ENCODE peak calls at places on chromosome 6, in four cellular contexts. One of them, this sample, is unnamed.
A peak's percentile ranks its signal among the peaks of the same experiment; 100 is the strongest.

GRCh38 chr6:117829594-117830319 is 77.3 kb upstream of the SLC35F1 start:
- DNase-seq in fibroblast of mammary gland: peak; percentile 38
- DNase-seq in Panc1: no peak
- DNase-seq in GM12865: peak; percentile 47
- DNase-seq in this sample: no peak

GRCh38 chr6:67629268-67629667 is 1005.8 kb upstream of the ADGRB3 start:
- DNase-seq in Panc1: no peak
- DNase-seq in fibroblast of mammary gland: peak; percentile 80
- DNase-seq in GM12865: no peak
- DNase-seq in this sample: no peak

GRCh38 chr6:138970856-138971425 is 17.1 kb downstream of the REPS1 start:
- DNase-seq in Panc1: peak; percentile 68
- DNase-seq in fibroblast of mammary gland: peak; percentile 99
- DNase-seq in GM12865: peak; percentile 25
- DNase-seq in this sample: peak; percentile 88

GRCh38 chr6:53814353-53814752 is 19.5 kb downstream of the LRRC1 start:
- DNase-seq in GM12865: no peak
- DNase-seq in fibroblast of mammary gland: no peak
- DNase-seq in Panc1: no peak
- DNase-seq in this sample: no peak

GRCh38 chr6:87654117-87654516 is 47.9 kb downstream of the AKIRIN2 start:
- DNase-seq in Panc1: no peak
- DNase-seq in fibroblast of mammary gland: no peak
- DNase-seq in GM12865: no peak
- DNase-seq in this sample: no peak

GRCh38 chr6:44983467-44984365 is 344.4 kb upstream of the RUNX2 start:
- DNase-seq in Panc1: no peak
- DNase-seq in fibroblast of mammary gland: no peak
- DNase-seq in GM12865: no peak
- DNase-seq in this sample: no peak

GRCh38 chr6:92352130-92352529 is 1067.2 kb downstream of the EPHA7 start:
- DNase-seq in Panc1: no peak
- DNase-seq in GM12865: no peak
- DNase-seq in fibroblast of mammary gland: no peak
- DNase-seq in this sample: no peak

GRCh38 chr6:14211596-14211961 is 94.0 kb downstream of the CD83 start:
- DNase-seq in fibroblast of mammary gland: peak; percentile 42
- DNase-seq in Panc1: no peak
- DNase-seq in GM12865: peak; percentile 42
- DNase-seq in this sample: no peak

GRCh38 chr6:128233501-128233900 is 286.9 kb downstream of the PTPRK start:
- DNase-seq in fibroblast of mammary gland: no peak
- DNase-seq in Panc1: no peak
- DNase-seq in GM12865: no peak
- DNase-seq in this sample: no peak

GRCh38 chr6:148890605-148891004 is 143.8 kb downstream of the UST start:
- DNase-seq in Panc1: no peak
- DNase-seq in GM12865: no peak
- DNase-seq in fibroblast of mammary gland: peak; percentile 10
- DNase-seq in this sample: no peak

GRCh38 chr6:169167581-169168301 is 85.9 kb downstream of the THBS2 start:
- DNase-seq in Panc1: no peak
- DNase-seq in fibroblast of mammary gland: peak; percentile 96
- DNase-seq in GM12865: no peak
- DNase-seq in this sample: no peak

GRCh38 chr6:33014841-33015634 is 5.6 kb upstream of the HLA-DOA start:
- DNase-seq in GM12865: peak; percentile 93
- DNase-seq in fibroblast of mammary gland: peak; percentile 86
- DNase-seq in Panc1: peak; percentile 62
- DNase-seq in this sample: peak; percentile 50

GRCh38 chr6:11692451-11693376 is 85.9 kb downstream of the ADTRP start:
- DNase-seq in GM12865: no peak
- DNase-seq in Panc1: no peak
- DNase-seq in fibroblast of mammary gland: no peak
- DNase-seq in this sample: no peak

GRCh38 chr6:16319813-16320532 is 81.6 kb downstream of the GMPR start:
- DNase-seq in fibroblast of mammary gland: peak; percentile 96
- DNase-seq in Panc1: peak; percentile 64
- DNase-seq in GM12865: peak; percentile 72
- DNase-seq in this sample: no peak

GRCh38 chr6:167737205-167737830 is 89.4 kb upstream of the AFDN start:
- DNase-seq in fibroblast of mammary gland: no peak
- DNase-seq in Panc1: no peak
- DNase-seq in GM12865: no peak
- DNase-seq in this sample: no peak

GRCh38 chr6:40164345-40164755 is 230.1 kb upstream of the MOCS1 start:
- DNase-seq in fibroblast of mammary gland: peak; percentile 87
- DNase-seq in Panc1: no peak
- DNase-seq in GM12865: no peak
- DNase-seq in this sample: no peak

GRCh38 chr6:100240798-100241197 is 223.9 kb downstream of the SIM1 start:
- DNase-seq in fibroblast of mammary gland: no peak
- DNase-seq in Panc1: no peak
- DNase-seq in GM12865: no peak
- DNase-seq in this sample: no peak

GRCh38 chr6:148890091-148890490 is 143.3 kb downstream of the UST start:
- DNase-seq in fibroblast of mammary gland: peak; percentile 6
- DNase-seq in GM12865: no peak
- DNase-seq in Panc1: no peak
- DNase-seq in this sample: no peak

GRCh38 chr6:33049323-33049722 is 24.1 kb downstream of the HLA-DPA1 start:
- DNase-seq in Panc1: no peak
- DNase-seq in GM12865: peak; percentile 61
- DNase-seq in fibroblast of mammary gland: peak; percentile 2
- DNase-seq in this sample: no peak

GRCh38 chr6:169441292-169441691 is 187.6 kb upstream of the THBS2 start:
- DNase-seq in Panc1: no peak
- DNase-seq in fibroblast of mammary gland: no peak
- DNase-seq in GM12865: no peak
- DNase-seq in this sample: no peak

GRCh38 chr6:142861711-142862110 is 83.3 kb downstream of the HIVEP2 start:
- DNase-seq in GM12865: no peak
- DNase-seq in fibroblast of mammary gland: no peak
- DNase-seq in Panc1: no peak
- DNase-seq in this sample: no peak

GRCh38 chr6:130162421-130162820 is 60.3 kb downstream of the SAMD3 start:
- DNase-seq in Panc1: no peak
- DNase-seq in fibroblast of mammary gland: peak; percentile 20
- DNase-seq in GM12865: no peak
- DNase-seq in this sample: no peak

GRCh38 chr6:134911532-134911931 is 38.4 kb downstream of the ALDH8A1 start:
- DNase-seq in Panc1: no peak
- DNase-seq in fibroblast of mammary gland: peak; percentile 94
- DNase-seq in GM12865: no peak
- DNase-seq in this sample: peak; percentile 72

GRCh38 chr6:11323666-11324452 is 91.4 kb upstream of the NEDD9 start:
- DNase-seq in GM12865: peak; percentile 83
- DNase-seq in Panc1: no peak
- DNase-seq in fibroblast of mammary gland: no peak
- DNase-seq in this sample: no peak

GRCh38 chr6:115485400-115485799 is 575.3 kb downstream of the FRK start:
- DNase-seq in fibroblast of mammary gland: no peak
- DNase-seq in GM12865: no peak
- DNase-seq in Panc1: no peak
- DNase-seq in this sample: no peak

GRCh38 chr6:161418458-161418945 is 144.6 kb upstream of the AGPAT4 start:
- DNase-seq in Panc1: peak; percentile 43
- DNase-seq in fibroblast of mammary gland: peak; percentile 93
- DNase-seq in GM12865: peak; percentile 76
- DNase-seq in this sample: no peak

GRCh38 chr6:1144842-1145755 is 166.8 kb upstream of the FOXQ1 start:
- DNase-seq in GM12865: no peak
- DNase-seq in Panc1: no peak
- DNase-seq in fibroblast of mammary gland: peak; percentile 64
- DNase-seq in this sample: no peak

DNA sequence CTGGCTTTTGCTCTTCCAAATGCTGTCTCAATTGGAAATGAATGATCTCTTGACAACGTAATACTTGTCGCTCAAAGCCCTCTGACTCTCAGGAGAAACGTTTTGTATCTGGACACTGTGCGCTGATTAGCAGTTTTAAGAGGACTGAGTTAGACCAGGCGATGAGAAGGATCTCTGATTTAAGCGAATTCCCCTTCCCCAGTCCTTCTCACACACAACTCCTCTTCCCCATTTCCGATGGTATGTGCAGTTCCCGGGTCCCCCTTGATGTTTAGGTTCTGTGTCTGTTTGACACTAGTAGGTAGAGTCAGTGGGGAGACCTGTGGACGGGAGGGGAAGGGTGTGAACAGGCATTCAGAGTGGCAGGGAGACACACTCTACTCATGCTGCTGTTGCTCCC is 2.5 kb downstream of the ZDHHC14 start:
- DNase-seq in fibroblast of mammary gland: no peak
- DNase-seq in Panc1: no peak
- DNase-seq in GM12865: no peak
- DNase-seq in this sample: no peak
- H3K4me3 ChIP-seq in fibroblast of mammary gland: no peak overlapping the region
- H3K4me3 ChIP-seq in Panc1: peak overlapping the region; percentile 88
- H3K4me3 ChIP-seq in GM12865: peak overlapping the region; percentile 70
- H3K4me3 ChIP-seq in this sample: peak overlapping the region; percentile 95

DNA sequence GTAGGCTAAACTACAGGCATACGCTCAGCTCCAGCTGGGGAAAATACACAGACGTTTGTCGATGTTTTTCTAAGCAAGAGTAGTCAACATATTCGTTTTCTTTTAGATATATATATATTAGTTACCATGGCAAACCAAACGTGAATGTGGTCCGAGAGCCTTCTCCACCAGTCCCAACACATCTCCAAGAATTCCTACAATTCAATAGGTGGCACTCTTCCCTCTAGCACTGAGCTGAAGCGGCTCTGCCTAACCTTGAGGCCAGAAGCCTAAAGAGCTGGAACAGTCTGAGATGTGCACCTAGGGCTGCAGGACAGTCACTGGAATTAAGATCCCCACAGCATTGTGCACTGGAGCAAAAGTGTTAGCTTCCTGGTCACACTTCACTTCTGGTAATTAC is 70.3 kb upstream of the BEND3 start:
- DNase-seq in fibroblast of mammary gland: peak; percentile 31
- DNase-seq in GM12865: no peak
- DNase-seq in Panc1: no peak
- DNase-seq in this sample: peak; percentile 1
- TF ChIP-seq CTCF in fibroblast of mammary gland: peak; percentile 25
- TF ChIP-seq CTCF in GM12865: no peak
- TF ChIP-seq CTCF in Panc1: peak; percentile 71
- TF ChIP-seq CTCF in this sample: peak; percentile 46

GRCh38 chr6:3752538-3753227 is 1.2 kb upstream of the PXDC1 start:
- DNase-seq in GM12865: no peak
- DNase-seq in fibroblast of mammary gland: no peak
- DNase-seq in Panc1: no peak
- DNase-seq in this sample: no peak
- H3K4me3 ChIP-seq in GM12865: peak overlapping the region; percentile 37
- H3K4me3 ChIP-seq in fibroblast of mammary gland: peak overlapping the region; percentile 57
- H3K4me3 ChIP-seq in Panc1: peak overlapping the region; percentile 66
- H3K4me3 ChIP-seq in this sample: peak overlapping the region; percentile 72

GRCh38 chr6:158853072-158853871 is 34.1 kb upstream of the EZR start:
- DNase-seq in Panc1: peak; percentile 88
- DNase-seq in GM12865: peak; percentile 86
- DNase-seq in fibroblast of mammary gland: peak; percentile 78
- DNase-seq in this sample: peak; percentile 93

GRCh38 chr6:158852312-158853071 is 33.3 kb upstream of the EZR start:
- DNase-seq in GM12865: no peak
- DNase-seq in fibroblast of mammary gland: no peak
- DNase-seq in Panc1: no peak
- DNase-seq in this sample: no peak

GRCh38 chr6:158854214-158855101 is 35.3 kb upstream of the EZR start:
- DNase-seq in GM12865: no peak
- DNase-seq in Panc1: no peak
- DNase-seq in fibroblast of mammary gland: no peak
- DNase-seq in this sample: no peak

GRCh38 chr6:158853872-158854213 is 34.7 kb upstream of the EZR start:
- DNase-seq in Panc1: no peak
- DNase-seq in fibroblast of mammary gland: no peak
- DNase-seq in GM12865: no peak
- DNase-seq in this sample: no peak

GRCh38 chr6:158856261-158856660 is 37.1 kb upstream of the EZR start:
- DNase-seq in Panc1: no peak
- DNase-seq in GM12865: no peak
- DNase-seq in fibroblast of mammary gland: no peak
- DNase-seq in this sample: no peak
- TF ChIP-seq CTCF in Panc1: no peak
- TF ChIP-seq CTCF in GM12865: no peak
- TF ChIP-seq CTCF in fibroblast of mammary gland: no peak
- TF ChIP-seq CTCF in this sample: no peak

This sample was measured in epithelial cell of proximal tubule.